ENCODE peak calls at places on chromosomes 7 and 10, in six cellular contexts. Z is kidney, J is H7, W is GM12865, Q is epithelial cell of esophagus, R is sigmoid colon. N is an unnamed sample.

GRCh38 chr7:108091461-108091831 is 38.7 kb downstream of the LAMB4 start:
- DNase-seq in Z (no peak), J (no peak), W (no peak), Q (no peak), R (no peak), N (no peak)

GRCh38 chr10:20858292-20859124 is 38.6 kb downstream of the NEBL start:
- DNase-seq in Z (no peak), J (no peak), W (peak), Q (peak), R (no peak), N (peak)

GRCh38 chr7:100215895-100216294 is 3.9 kb upstream of the PVRIG start:
- DNase-seq in Z (peak), J (no peak), W (no peak), Q (no peak), R (peak), N (no peak)

GRCh38 chr10:92052088-92052487 is 128.5 kb downstream of the BTAF1 start:
- DNase-seq in Z (no peak), J (peak), W (no peak), Q (no peak), R (no peak), N (no peak)

GRCh38 chr10:78211476-78212110 is 177.9 kb downstream of the RPS24 start:
- DNase-seq in Z (no peak), J (peak), W (no peak), Q (peak), R (no peak), N (no peak)

GRCh38 chr10:112952282-112952991 is 2.4 kb downstream of the TCF7L2 start:
- DNase-seq in Z (peak), J (peak), W (no peak), Q (no peak), R (peak), N (no peak)

GRCh38 chr7:974172-974571 is 1.2 kb downstream of the COX19 start:
- DNase-seq in Z (no peak), J (no peak), W (no peak), Q (peak), R (no peak), N (no peak)

GRCh38 chr7:158975526-158976467 is 119.4 kb downstream of the DYNC2I1 start:
- DNase-seq in Z (peak), J (peak), W (peak), Q (no peak), R (no peak), N (peak)

GRCh38 chr7:33778195-33778594 is 127.1 kb upstream of the BMPER start:
- DNase-seq in Z (no peak), J (no peak), W (no peak), Q (no peak), R (no peak), N (no peak)

GRCh38 chr7:157150825-157151412 is 12.2 kb downstream of the UBE3C start:
- DNase-seq in Z (no peak), J (peak), W (no peak), Q (no peak), R (no peak), N (no peak)

GRCh38 chr10:69345402-69345801 is 67.1 kb downstream of the HK1 start:
- DNase-seq in Z (peak), J (peak), W (no peak), Q (no peak), R (no peak), N (no peak)

GRCh38 chr7:80047856-80048459 is 86.7 kb upstream of the GNAI1 start:
- DNase-seq in Z (no peak), J (no peak), W (no peak), Q (no peak), R (no peak), N (no peak)

GRCh38 chr7:44287488-44288380 is 37.7 kb downstream of the CAMK2B start:
- DNase-seq in Z (peak), J (peak), W (no peak), Q (no peak), R (peak), N (no peak)

GRCh38 chr10:18164771-18165361 is 24.6 kb downstream of the CACNB2 start:
- DNase-seq in Z (no peak), J (no peak), W (no peak), Q (no peak), R (peak), N (no peak)

GRCh38 chr10:52740913-52741675 is 31.5 kb downstream of the MBL2 start:
- DNase-seq in Z (no peak), J (peak), W (peak), Q (peak), R (no peak), N (peak)

GRCh38 chr10:75197066-75197465 is 13.5 kb upstream of the VDAC2 start:
- DNase-seq in Z (no peak), J (no peak), W (no peak), Q (no peak), R (peak), N (no peak)

GRCh38 chr10:86399879-86400704 is 33.5 kb upstream of the GRID1 start:
- DNase-seq in Z (peak), J (peak), W (peak), Q (peak), R (peak), N (peak)

GRCh38 chr7:99618726-99619125 is 2.0 kb downstream of the ZSCAN25 start:
- DNase-seq in Z (no peak), J (no peak), W (no peak), Q (peak), R (no peak), N (no peak)

GRCh38 chr10:819326-819725 is 112.2 kb downstream of the LARP4B start:
- DNase-seq in Z (no peak), J (no peak), W (no peak), Q (no peak), R (no peak), N (no peak)

GRCh38 chr7:12458520-12459131 is 55.0 kb upstream of the VWDE start:
- DNase-seq in Z (no peak), J (peak), W (peak), Q (peak), R (no peak), N (peak)

GRCh38 chr10:24882047-24882698 is 70.2 kb downstream of the PRTFDC1 start:
- DNase-seq in Z (no peak), J (no peak), W (peak), Q (peak), R (no peak), N (peak)

GRCh38 chr7:32957326-32958045 is at the start of gene FKBP9:
- DNase-seq in Z (peak), J (peak), W (peak), Q (peak), R (peak), N (no peak)

GRCh38 chr10:125562737-125563136 is 120.2 kb downstream of the TEX36 start:
- DNase-seq in Z (no peak), J (peak), W (no peak), Q (no peak), R (no peak), N (no peak)

GRCh38 chr10:31769564-31769963 is 159.1 kb downstream of the ARHGAP12 start:
- DNase-seq in Z (no peak), J (no peak), W (no peak), Q (peak), R (no peak), N (no peak)

GRCh38 chr7:108592633-108593277 is 23.1 kb downstream of the DNAJB9 start:
- DNase-seq in Z (no peak), J (no peak), W (no peak), Q (peak), R (no peak), N (no peak)

GRCh38 chr10:132577350-132578005 is 39.9 kb downstream of the INPP5A start:
- DNase-seq in Z (no peak), J (peak), W (no peak), Q (no peak), R (peak), N (no peak)

GRCh38 chr10:62015994-62016393 is 114.5 kb downstream of the ARID5B start:
- DNase-seq in Z (no peak), J (no peak), W (no peak), Q (no peak), R (no peak), N (no peak)

GRCh38 chr10:131638049-131638448 is 262.8 kb upstream of the PPP2R2D start:
- DNase-seq in Z (no peak), J (no peak), W (no peak), Q (no peak), R (no peak), N (no peak)

GRCh38 chr7:3588341-3588740 is 287.3 kb downstream of the SDK1 start:
- DNase-seq in Z (no peak), J (no peak), W (no peak), Q (peak), R (no peak), N (no peak)

GRCh38 chr10:5023126-5023701 is 19.6 kb upstream of the AKR1C2 start:
- DNase-seq in Z (no peak), J (no peak), W (no peak), Q (no peak), R (no peak), N (no peak)

GRCh38 chr7:1668486-1668931 is 1.6 kb upstream of the ELFN1 start:
- DNase-seq in Z (no peak), J (peak), W (no peak), Q (peak), R (no peak), N (no peak)

GRCh38 chr7:19111474-19112143 is 5.8 kb downstream of the TWIST1 start:
- DNase-seq in Z (no peak), J (peak), W (no peak), Q (no peak), R (no peak), N (no peak)

GRCh38 chr7:104943502-104944343 is 70.3 kb upstream of the KMT2E start:
- DNase-seq in Z (peak), J (no peak), W (peak), Q (peak), R (peak), N (peak)

DNA sequence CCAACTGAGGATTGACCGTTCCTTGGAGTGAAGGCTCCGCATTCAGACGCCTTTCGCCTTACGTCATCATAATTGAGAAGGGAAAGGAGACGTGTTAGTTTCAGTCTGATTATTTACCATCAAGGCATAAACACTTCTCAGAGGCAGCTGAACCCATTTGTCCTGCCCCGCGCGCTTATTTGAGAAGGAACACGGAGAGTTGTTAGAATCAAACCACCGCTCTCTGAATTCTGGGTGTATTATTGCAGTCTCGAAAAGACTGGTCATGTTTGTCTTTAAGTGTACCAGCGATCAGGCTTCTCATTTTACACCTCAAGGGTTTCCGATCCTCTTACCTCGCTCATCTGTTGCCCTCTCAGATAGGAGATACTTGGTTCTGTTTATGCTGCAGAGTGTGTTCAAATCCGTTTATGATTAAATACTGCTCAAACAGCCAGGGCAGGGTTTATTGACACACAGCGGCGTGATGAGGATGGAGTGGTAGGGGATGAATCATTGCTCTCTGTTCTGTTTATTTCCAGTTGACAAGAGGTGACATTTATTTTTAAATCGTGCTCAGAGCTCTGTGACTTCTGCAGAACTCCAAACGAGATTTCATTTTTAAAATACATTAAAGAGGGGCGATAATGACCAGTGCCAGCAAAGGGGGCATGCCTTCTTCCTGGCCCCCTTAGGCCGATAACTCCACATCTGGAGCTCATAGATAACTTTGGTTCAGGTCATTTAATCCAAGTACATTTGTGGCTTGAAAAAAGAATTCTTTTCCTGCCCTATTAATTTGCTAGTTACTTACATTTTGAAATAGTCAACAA is 30.5 kb downstream of the FOXK1 start:
- DNase-seq in Z (no peak), J (no peak), W (peak), Q (peak), R (no peak), N (no peak)
- H3K4me3 ChIP-seq in Z (no peak), J (no peak), W (peak), Q (no peak), R (no peak), N (no peak)

GRCh38 chr7:155377071-155377836 is 79.6 kb downstream of the INSIG1 start:
- DNase-seq in Z (peak), J (no peak), W (no peak), Q (no peak), R (no peak), N (no peak)
- H3K4me3 ChIP-seq in Z (peak), J (no peak), W (no peak), Q (no peak), R (peak), N (no peak)

GRCh38 chr7:35261041-35261440 is 7.1 kb upstream of the TBX20 start:
- DNase-seq in Z (no peak), J (peak), W (no peak), Q (no peak), R (no peak), N (no peak)
- H3K4me3 ChIP-seq in Z (no peak), J (peak), W (no peak), Q (no peak), R (no peak), N (no peak)

DNA sequence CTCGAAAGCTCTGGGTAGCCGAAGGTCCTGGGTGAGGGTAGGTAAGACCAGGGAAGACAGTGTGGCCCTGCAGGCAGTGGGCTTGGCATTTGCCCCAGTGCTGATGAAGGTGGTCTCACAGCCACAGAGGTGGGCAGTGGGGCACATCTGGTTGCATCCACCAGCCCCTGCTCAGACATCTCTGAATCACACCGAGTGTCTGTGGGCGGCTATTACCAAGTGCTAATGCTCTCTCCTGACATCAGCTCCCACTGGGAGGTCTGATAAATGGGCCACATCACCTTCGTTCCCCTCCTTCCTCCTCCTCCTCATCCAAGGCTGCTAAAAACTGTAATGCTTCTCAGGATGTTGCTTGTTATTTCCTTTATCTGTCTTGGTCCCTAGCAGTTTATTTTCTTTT is 330.9 kb upstream of the COBL start:
- DNase-seq in Z (no peak), J (no peak), W (no peak), Q (no peak), R (no peak), N (no peak)
- H3K4me3 ChIP-seq in Z (no peak), J (no peak), W (no peak), Q (no peak), R (no peak), N (no peak)

DNA sequence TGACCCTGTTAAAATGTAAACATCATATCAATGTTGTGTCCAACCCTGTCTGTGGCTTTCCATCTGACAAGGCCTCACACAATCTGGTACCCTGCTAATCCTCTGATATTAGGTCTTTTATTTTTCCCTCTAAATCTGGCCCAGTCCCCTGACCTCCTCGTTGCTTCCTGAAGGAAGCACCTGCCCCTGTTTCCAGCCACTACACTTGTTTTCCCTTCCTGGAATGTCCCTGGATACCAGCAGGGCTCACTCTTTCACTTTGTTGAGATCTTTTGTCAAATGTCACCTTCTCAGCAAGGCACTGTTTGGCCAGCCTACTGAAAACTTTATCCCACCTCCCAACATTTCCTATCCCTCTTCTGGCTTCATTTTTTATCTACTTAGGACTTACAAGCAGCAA is 2.1 kb downstream of the SAMD9L start:
- DNase-seq in Z (no peak), J (no peak), W (no peak), Q (no peak), R (no peak), N (no peak)
- H3K4me3 ChIP-seq in Z (no peak), J (no peak), W (peak), Q (no peak), R (no peak), N (no peak)

GRCh38 chr10:49186613-49187012 is 1.6 kb downstream of the TMEM273 start:
- DNase-seq in Z (no peak), J (no peak), W (no peak), Q (no peak), R (no peak), N (no peak)
- H3K4me3 ChIP-seq in Z (no peak), J (no peak), W (peak), Q (no peak), R (peak), N (no peak)

DNA sequence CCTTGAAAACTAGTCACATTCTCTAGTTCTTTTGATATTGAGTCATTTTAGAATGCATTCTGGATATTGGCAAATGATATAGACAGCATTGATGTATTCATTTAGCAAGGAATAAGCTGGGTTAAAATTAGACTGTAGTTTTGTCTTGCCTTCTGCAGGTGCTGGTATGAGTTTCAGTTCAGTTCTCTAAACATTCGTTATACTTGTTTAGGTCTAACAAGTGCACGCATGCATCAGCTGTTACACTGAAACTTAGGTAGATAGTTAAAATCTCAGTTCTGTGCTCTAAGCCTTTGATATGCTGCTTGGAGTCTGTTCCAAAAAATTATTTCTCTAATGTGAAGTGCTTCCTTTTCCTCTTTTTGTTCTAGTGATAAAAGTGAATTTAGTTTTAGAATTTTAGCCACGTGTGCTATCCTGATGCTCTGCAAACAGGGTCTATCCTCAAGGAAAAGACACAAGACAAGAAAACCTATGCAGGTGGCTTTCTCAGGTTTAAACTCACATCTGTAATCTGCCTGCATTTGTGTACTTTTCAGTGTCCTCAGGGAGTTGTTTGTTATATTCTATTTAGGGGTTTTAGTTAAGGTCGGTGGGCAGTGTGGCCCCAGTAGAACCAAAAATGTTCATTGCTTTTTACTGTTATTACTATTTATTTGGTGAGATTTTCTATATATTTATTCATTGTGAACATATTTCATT is 409.0 kb downstream of the CDC14C start:
- DNase-seq in Z (no peak), J (no peak), W (peak), Q (no peak), R (no peak), N (no peak)
- H3K4me3 ChIP-seq in Z (no peak), J (no peak), W (no peak), Q (no peak), R (no peak), N (no peak)

GRCh38 chr10:101121661-101122045 is 9.4 kb upstream of the TLX1 start:
- DNase-seq in Z (peak), J (peak), W (no peak), Q (no peak), R (no peak), N (no peak)
- H3K4me3 ChIP-seq in Z (peak), J (no peak), W (no peak), Q (no peak), R (peak), N (no peak)

DNA sequence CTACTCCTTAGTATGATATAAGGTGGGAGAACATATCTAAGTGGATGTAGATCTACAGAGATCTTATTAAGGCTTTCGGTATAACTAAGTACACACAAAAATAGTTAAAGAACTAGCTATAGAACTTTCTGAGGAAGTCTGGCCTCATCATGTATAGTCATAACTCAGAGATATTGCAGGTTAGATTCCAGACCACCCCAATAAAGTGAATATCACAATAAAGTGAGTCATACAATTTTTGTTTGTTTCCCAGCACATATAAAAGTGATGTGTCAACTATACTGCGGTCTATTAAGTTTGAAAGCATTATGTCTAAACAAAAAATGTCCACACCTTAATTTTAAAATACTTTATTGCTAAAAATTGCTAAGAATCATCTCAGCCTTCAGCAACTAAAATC is 24.7 kb upstream of the SEMA3A start:
- DNase-seq in Z (no peak), J (no peak), W (no peak), Q (peak), R (no peak), N (no peak)
- H3K4me3 ChIP-seq in Z (no peak), J (no peak), W (no peak), Q (no peak), R (no peak), N (no peak)

N was measured in Jurkat, Clone E6-1.